ENCODE peak calls at places on chromosome 14, in five cellular contexts. S is GM03348, W is adrenal gland, Y is suprapubic skin, O is NCI-H1092. E is an unnamed sample.

GRCh38 chr14:98131406-98131805 is 1140.6 kb downstream of the BCL11B start:
- DNase-seq in S (no peak), W (no peak), Y (no peak), O (no peak), E (no peak)

GRCh38 chr14:50198503-50198902 is 32.9 kb downstream of the SOS2 start:
- DNase-seq in O (no peak), S (no peak), W (no peak), Y (no peak), E (no peak)

GRCh38 chr14:104222396-104223036 is 84.1 kb downstream of the KIF26A start:
- DNase-seq in Y (no peak), O (no peak), W (no peak), S (no peak), E (no peak)

GRCh38 chr14:32720927-32721326 is 217.8 kb upstream of the NPAS3 start:
- DNase-seq in W (no peak), O (no peak), Y (no peak), S (no peak), E (no peak)

GRCh38 chr14:30221546-30221945 is 293.9 kb upstream of the PRKD1 start:
- DNase-seq in Y (no peak), W (no peak), O (no peak), S (no peak), E (no peak)

GRCh38 chr14:21807975-21808374 is 134.4 kb upstream of the OR4E1 start:
- DNase-seq in W (no peak), S (no peak), O (no peak), Y (no peak), E (no peak)

GRCh38 chr14:89401241-89401640 is 15.8 kb downstream of the FOXN3 start:
- DNase-seq in Y (no peak), W (no peak), O (no peak), S (no peak), E (no peak)

GRCh38 chr14:55780156-55780946 is 200.3 kb downstream of the KTN1 start:
- DNase-seq in Y (no peak), O (no peak), W (peak; percentile 60), S (peak; percentile 37), E (no peak)

GRCh38 chr14:90039253-90040010 is 22.4 kb upstream of the KCNK13 start:
- DNase-seq in Y (no peak), O (no peak), W (no peak), S (no peak), E (no peak)

GRCh38 chr14:90443161-90444076 is 46.6 kb downstream of the CALM1 start:
- DNase-seq in O (no peak), W (peak; percentile 82), S (no peak), Y (no peak), E (no peak)

GRCh38 chr14:51365241-51365940 is 125.3 kb downstream of the TMX1 start:
- DNase-seq in Y (no peak), O (no peak), S (no peak), W (no peak), E (no peak)

GRCh38 chr14:78752789-78753188 is 582.6 kb downstream of the NRXN3 start:
- DNase-seq in W (no peak), O (no peak), Y (no peak), S (no peak), E (no peak)

GRCh38 chr14:69945905-69946304 is 66.7 kb downstream of the SMOC1 start:
- DNase-seq in W (no peak), S (no peak), Y (no peak), O (peak; percentile 58), E (no peak)

GRCh38 chr14:80390911-80391310 is 179.6 kb upstream of the DIO2 start:
- DNase-seq in Y (no peak), S (peak; percentile 8), W (no peak), O (no peak), E (no peak)

GRCh38 chr14:91744068-91744480 is 12.2 kb upstream of the CATSPERB start:
- DNase-seq in W (no peak), O (no peak), S (no peak), Y (no peak), E (no peak)

GRCh38 chr14:67746927-67747326 is 45.2 kb downstream of the RDH12 start:
- DNase-seq in W (no peak), Y (no peak), S (no peak), O (no peak), E (no peak)

GRCh38 chr14:98120831-98121464 is 1151.0 kb downstream of the BCL11B start:
- DNase-seq in W (no peak), Y (no peak), O (no peak), S (no peak), E (no peak)

GRCh38 chr14:33393895-33394405 is 455.3 kb downstream of the NPAS3 start:
- DNase-seq in W (no peak), O (no peak), Y (no peak), S (no peak), E (no peak)

GRCh38 chr14:50920482-50921225 is 23.6 kb downstream of the PYGL start:
- DNase-seq in S (peak; percentile 82), Y (no peak), W (no peak), O (no peak), E (no peak)

GRCh38 chr14:59063259-59063658 is 125.2 kb upstream of the DAAM1 start:
- DNase-seq in W (no peak), Y (no peak), S (no peak), O (no peak), E (no peak)